ENCODE peak calls at places on chromosomes 6 and 20, in eight cellular contexts. One of them, this sample, is unnamed.

GRCh38 chr6:136696783-136697364 is 95.4 kb downstream of the MAP3K5 start:
- DNase-seq in ELF-1: peak; percentile 26
- DNase-seq in psoas muscle: no peak
- DNase-seq in nucleus accumbens: no peak
- DNase-seq in activated T-cell treated with anti-CD3 and anti-CD28 coated beads, Interleukin-2, amount 50 U/mL, for 1 hour: no peak
- DNase-seq in aorta: no peak
- DNase-seq in cardiac septum: no peak
- DNase-seq in iPS DF 19.7: no peak
- DNase-seq in this sample: no peak

GRCh38 chr20:3011752-3012151 is 31.7 kb upstream of the GNRH2 start:
- DNase-seq in ELF-1: no peak
- DNase-seq in psoas muscle: no peak
- DNase-seq in nucleus accumbens: no peak
- DNase-seq in activated T-cell treated with anti-CD3 and anti-CD28 coated beads, Interleukin-2, amount 50 U/mL, for 1 hour: no peak
- DNase-seq in aorta: no peak
- DNase-seq in cardiac septum: no peak
- DNase-seq in iPS DF 19.7: no peak
- DNase-seq in this sample: no peak

GRCh38 chr6:35733633-35734032 is 3.2 kb upstream of the ARMC12 start:
- DNase-seq in ELF-1: no peak
- DNase-seq in psoas muscle: peak; percentile 29
- DNase-seq in nucleus accumbens: no peak
- DNase-seq in activated T-cell treated with anti-CD3 and anti-CD28 coated beads, Interleukin-2, amount 50 U/mL, for 1 hour: no peak
- DNase-seq in aorta: no peak
- DNase-seq in cardiac septum: no peak
- DNase-seq in iPS DF 19.7: no peak
- DNase-seq in this sample: no peak

GRCh38 chr6:13026557-13026956 is 301.8 kb downstream of the TBC1D7 start:
- DNase-seq in ELF-1: no peak
- DNase-seq in psoas muscle: no peak
- DNase-seq in nucleus accumbens: no peak
- DNase-seq in activated T-cell treated with anti-CD3 and anti-CD28 coated beads, Interleukin-2, amount 50 U/mL, for 1 hour: no peak
- DNase-seq in aorta: no peak
- DNase-seq in cardiac septum: no peak
- DNase-seq in iPS DF 19.7: no peak
- DNase-seq in this sample: no peak

GRCh38 chr6:40584741-40585140 is 2.4 kb downstream of the LRFN2 start:
- DNase-seq in ELF-1: peak; percentile 8
- DNase-seq in psoas muscle: no peak
- DNase-seq in nucleus accumbens: no peak
- DNase-seq in activated T-cell treated with anti-CD3 and anti-CD28 coated beads, Interleukin-2, amount 50 U/mL, for 1 hour: no peak
- DNase-seq in aorta: no peak
- DNase-seq in cardiac septum: no peak
- DNase-seq in iPS DF 19.7: no peak
- DNase-seq in this sample: no peak

GRCh38 chr6:26311385-26312095 is 53.5 kb upstream of the BTN3A2 start:
- DNase-seq in ELF-1: peak; percentile 88
- DNase-seq in psoas muscle: no peak
- DNase-seq in nucleus accumbens: peak; percentile 7
- DNase-seq in activated T-cell treated with anti-CD3 and anti-CD28 coated beads, Interleukin-2, amount 50 U/mL, for 1 hour: peak; percentile 57
- DNase-seq in aorta: no peak
- DNase-seq in cardiac septum: no peak
- DNase-seq in iPS DF 19.7: no peak
- DNase-seq in this sample: peak; percentile 42

GRCh38 chr6:101845172-101845571 is 451.7 kb downstream of the GRIK2 start:
- DNase-seq in ELF-1: no peak
- DNase-seq in psoas muscle: no peak
- DNase-seq in nucleus accumbens: no peak
- DNase-seq in activated T-cell treated with anti-CD3 and anti-CD28 coated beads, Interleukin-2, amount 50 U/mL, for 1 hour: no peak
- DNase-seq in aorta: no peak
- DNase-seq in cardiac septum: no peak
- DNase-seq in iPS DF 19.7: no peak
- DNase-seq in this sample: no peak

GRCh38 chr6:142377112-142377848 is 75.5 kb downstream of the ADGRG6 start:
- DNase-seq in ELF-1: peak; percentile 78
- DNase-seq in psoas muscle: no peak
- DNase-seq in nucleus accumbens: no peak
- DNase-seq in activated T-cell treated with anti-CD3 and anti-CD28 coated beads, Interleukin-2, amount 50 U/mL, for 1 hour: no peak
- DNase-seq in aorta: no peak
- DNase-seq in cardiac septum: no peak
- DNase-seq in iPS DF 19.7: no peak
- DNase-seq in this sample: no peak

GRCh38 chr6:114125597-114125996 is 154.6 kb upstream of the HDAC2 start:
- DNase-seq in ELF-1: no peak
- DNase-seq in psoas muscle: no peak
- DNase-seq in nucleus accumbens: no peak
- DNase-seq in activated T-cell treated with anti-CD3 and anti-CD28 coated beads, Interleukin-2, amount 50 U/mL, for 1 hour: no peak
- DNase-seq in aorta: no peak
- DNase-seq in cardiac septum: no peak
- DNase-seq in iPS DF 19.7: no peak
- DNase-seq in this sample: no peak

GRCh38 chr6:141107562-141108160 is 1025.1 kb upstream of the GJE1 start:
- DNase-seq in ELF-1: peak; percentile 22
- DNase-seq in psoas muscle: no peak
- DNase-seq in nucleus accumbens: no peak
- DNase-seq in activated T-cell treated with anti-CD3 and anti-CD28 coated beads, Interleukin-2, amount 50 U/mL, for 1 hour: no peak
- DNase-seq in aorta: no peak
- DNase-seq in cardiac septum: no peak
- DNase-seq in iPS DF 19.7: peak; percentile 2
- DNase-seq in this sample: no peak

GRCh38 chr6:3252369-3252768 is 6.4 kb upstream of the PSMG4 start:
- DNase-seq in ELF-1: peak; percentile 77
- DNase-seq in psoas muscle: no peak
- DNase-seq in nucleus accumbens: no peak
- DNase-seq in activated T-cell treated with anti-CD3 and anti-CD28 coated beads, Interleukin-2, amount 50 U/mL, for 1 hour: no peak
- DNase-seq in aorta: no peak
- DNase-seq in cardiac septum: no peak
- DNase-seq in iPS DF 19.7: no peak
- DNase-seq in this sample: no peak

GRCh38 chr6:89985744-89986493 is 91.7 kb downstream of the GJA10 start:
- DNase-seq in ELF-1: peak; percentile 47
- DNase-seq in psoas muscle: peak; percentile 51
- DNase-seq in nucleus accumbens: no peak
- DNase-seq in activated T-cell treated with anti-CD3 and anti-CD28 coated beads, Interleukin-2, amount 50 U/mL, for 1 hour: no peak
- DNase-seq in aorta: peak; percentile 54
- DNase-seq in cardiac septum: no peak
- DNase-seq in iPS DF 19.7: no peak
- DNase-seq in this sample: peak; percentile 31

GRCh38 chr20:23639490-23639958 is 1.8 kb upstream of the CST3 start:
- DNase-seq in ELF-1: no peak
- DNase-seq in psoas muscle: no peak
- DNase-seq in nucleus accumbens: no peak
- DNase-seq in activated T-cell treated with anti-CD3 and anti-CD28 coated beads, Interleukin-2, amount 50 U/mL, for 1 hour: no peak
- DNase-seq in aorta: no peak
- DNase-seq in cardiac septum: no peak
- DNase-seq in iPS DF 19.7: no peak
- DNase-seq in this sample: no peak

GRCh38 chr20:62515280-62515679 is 39.5 kb upstream of the GATA5 start:
- DNase-seq in ELF-1: no peak
- DNase-seq in psoas muscle: no peak
- DNase-seq in nucleus accumbens: no peak
- DNase-seq in activated T-cell treated with anti-CD3 and anti-CD28 coated beads, Interleukin-2, amount 50 U/mL, for 1 hour: no peak
- DNase-seq in aorta: no peak
- DNase-seq in cardiac septum: no peak
- DNase-seq in iPS DF 19.7: no peak
- DNase-seq in this sample: no peak

GRCh38 chr6:551829-552350 is 105.0 kb downstream of the HUS1B start:
- DNase-seq in ELF-1: peak; percentile 55
- DNase-seq in psoas muscle: no peak
- DNase-seq in nucleus accumbens: no peak
- DNase-seq in activated T-cell treated with anti-CD3 and anti-CD28 coated beads, Interleukin-2, amount 50 U/mL, for 1 hour: no peak
- DNase-seq in aorta: no peak
- DNase-seq in cardiac septum: no peak
- DNase-seq in iPS DF 19.7: no peak
- DNase-seq in this sample: no peak

GRCh38 chr20:43993552-43993951 is 78.9 kb downstream of the TOX2 start:
- DNase-seq in ELF-1: no peak
- DNase-seq in psoas muscle: no peak
- DNase-seq in nucleus accumbens: no peak
- DNase-seq in activated T-cell treated with anti-CD3 and anti-CD28 coated beads, Interleukin-2, amount 50 U/mL, for 1 hour: no peak
- DNase-seq in aorta: no peak
- DNase-seq in cardiac septum: no peak
- DNase-seq in iPS DF 19.7: no peak
- DNase-seq in this sample: no peak

GRCh38 chr6:15481892-15482291 is 180.9 kb downstream of the DTNBP1 start:
- DNase-seq in ELF-1: no peak
- DNase-seq in psoas muscle: no peak
- DNase-seq in nucleus accumbens: no peak
- DNase-seq in activated T-cell treated with anti-CD3 and anti-CD28 coated beads, Interleukin-2, amount 50 U/mL, for 1 hour: no peak
- DNase-seq in aorta: no peak
- DNase-seq in cardiac septum: no peak
- DNase-seq in iPS DF 19.7: no peak
- DNase-seq in this sample: no peak

GRCh38 chr6:138467901-138468300 is 31.4 kb downstream of the NHSL1 start:
- DNase-seq in ELF-1: no peak
- DNase-seq in psoas muscle: no peak
- DNase-seq in nucleus accumbens: no peak
- DNase-seq in activated T-cell treated with anti-CD3 and anti-CD28 coated beads, Interleukin-2, amount 50 U/mL, for 1 hour: no peak
- DNase-seq in aorta: no peak
- DNase-seq in cardiac septum: no peak
- DNase-seq in iPS DF 19.7: no peak
- DNase-seq in this sample: no peak

GRCh38 chr6:9155836-9156235 is 720.5 kb upstream of the SLC35B3 start:
- DNase-seq in ELF-1: no peak
- DNase-seq in psoas muscle: no peak
- DNase-seq in nucleus accumbens: no peak
- DNase-seq in activated T-cell treated with anti-CD3 and anti-CD28 coated beads, Interleukin-2, amount 50 U/mL, for 1 hour: no peak
- DNase-seq in aorta: no peak
- DNase-seq in cardiac septum: no peak
- DNase-seq in iPS DF 19.7: no peak
- DNase-seq in this sample: no peak

GRCh38 chr6:64217721-64218603 is 582.4 kb downstream of the PHF3 start:
- DNase-seq in ELF-1: no peak
- DNase-seq in psoas muscle: no peak
- DNase-seq in nucleus accumbens: no peak
- DNase-seq in activated T-cell treated with anti-CD3 and anti-CD28 coated beads, Interleukin-2, amount 50 U/mL, for 1 hour: no peak
- DNase-seq in aorta: no peak
- DNase-seq in cardiac septum: no peak
- DNase-seq in iPS DF 19.7: no peak
- DNase-seq in this sample: no peak

GRCh38 chr6:43461936-43462335 is 6.6 kb upstream of the DLK2 start:
- DNase-seq in ELF-1: no peak
- DNase-seq in psoas muscle: no peak
- DNase-seq in nucleus accumbens: no peak
- DNase-seq in activated T-cell treated with anti-CD3 and anti-CD28 coated beads, Interleukin-2, amount 50 U/mL, for 1 hour: no peak
- DNase-seq in aorta: no peak
- DNase-seq in cardiac septum: no peak
- DNase-seq in iPS DF 19.7: no peak
- DNase-seq in this sample: no peak